ENCODE peak calls at places on chromosomes 16 and 17, in eight cellular contexts. M is activated CD4-positive, alpha-beta T cell treated with anti-CD3 and anti-CD28 coated beads, Interleukin-2, amount 50 U/mL, for 1 hour; U is GM04504; E is astrocyte of the cerebellum; X is GF-D8; A is T47D; F is tibial artery; N is thoracic aorta. O is an unnamed sample.

GRCh38 chr17:19318611-19319010 is 43.9 kb downstream of the B9D1 start:
- DNase-seq in M (no peak), F (no peak), U (no peak), X (no peak), E (no peak), N (no peak), A (no peak), O (no peak)

GRCh38 chr17:13074026-13074425 is 56.2 kb upstream of the ELAC2 start:
- DNase-seq in X (no peak), E (no peak), M (no peak), N (no peak), F (no peak), A (no peak), U (peak), O (peak)

GRCh38 chr16:84040823-84041391 is 1.7 kb downstream of the SLC38A8 start:
- DNase-seq in F (no peak), X (no peak), M (no peak), N (no peak), U (peak), A (no peak), E (no peak), O (peak)

GRCh38 chr16:22888791-22889190 is 74.8 kb downstream of the HS3ST2 start:
- DNase-seq in E (no peak), N (no peak), F (no peak), A (no peak), U (no peak), M (no peak), X (no peak), O (no peak)

GRCh38 chr17:68514809-68515208 is 2.6 kb downstream of the PRKAR1A start:
- DNase-seq in F (no peak), U (peak), M (no peak), E (no peak), X (no peak), N (no peak), A (no peak), O (peak)

GRCh38 chr17:56230660-56231059 is 77.4 kb downstream of the ANKFN1 start:
- DNase-seq in N (no peak), E (peak), M (no peak), F (peak), X (no peak), A (no peak), U (peak), O (peak)

GRCh38 chr17:82241183-82241925 is 12.5 kb downstream of the SLC16A3 start:
- DNase-seq in M (no peak), X (peak), U (no peak), E (no peak), N (peak), A (no peak), F (peak), O (peak)

GRCh38 chr17:7313028-7313889 is 1.9 kb downstream of the GPS2 start:
- DNase-seq in N (no peak), F (no peak), X (no peak), M (no peak), E (no peak), A (no peak), U (no peak), O (no peak)

GRCh38 chr16:19463468-19464315 is 46.0 kb downstream of the TMC5 start:
- DNase-seq in A (no peak), N (no peak), X (no peak), F (no peak), U (no peak), M (no peak), E (no peak), O (no peak)

GRCh38 chr17:30161601-30162000 is 45.0 kb downstream of the NSRP1 start:
- DNase-seq in E (no peak), M (no peak), X (no peak), N (no peak), U (no peak), A (no peak), F (no peak), O (peak)

GRCh38 chr16:53091508-53092211 is 36.9 kb downstream of the CHD9 start:
- DNase-seq in N (no peak), A (no peak), M (no peak), E (peak), F (peak), U (peak), X (peak), O (peak)

GRCh38 chr17:65785109-65785508 is 223.7 kb upstream of the AXIN2 start:
- DNase-seq in E (peak), A (no peak), U (peak), F (no peak), X (peak), M (no peak), N (no peak), O (peak)

GRCh38 chr17:80104321-80104955 is 3.1 kb downstream of the GAA start:
- DNase-seq in F (no peak), M (no peak), E (no peak), N (no peak), U (no peak), X (no peak), A (no peak), O (no peak)

GRCh38 chr17:2837147-2837561 is 40.9 kb downstream of the RAP1GAP2 start:
- DNase-seq in U (no peak), N (no peak), F (no peak), A (no peak), M (peak), E (no peak), X (no peak), O (no peak)

GRCh38 chr16:17321824-17322223 is 148.9 kb downstream of the XYLT1 start:
- DNase-seq in E (no peak), F (no peak), U (no peak), N (no peak), X (no peak), M (no peak), A (no peak), O (no peak)

GRCh38 chr16:4574919-4575705 is 19.0 kb downstream of the C16orf96 start:
- DNase-seq in A (no peak), M (no peak), F (no peak), X (peak), U (no peak), N (no peak), E (no peak), O (no peak)

GRCh38 chr16:76571755-76572154 is 294.6 kb downstream of the CNTNAP4 start:
- DNase-seq in U (no peak), N (no peak), A (no peak), X (no peak), M (no peak), F (no peak), E (no peak), O (no peak)

GRCh38 chr16:20610192-20610891 is 34.2 kb upstream of the ACSM2B start:
- DNase-seq in A (no peak), X (no peak), U (no peak), E (no peak), M (no peak), N (no peak), F (no peak), O (no peak)

GRCh38 chr17:79628861-79629547 is 18.2 kb upstream of the RBFOX3 start:
- DNase-seq in U (no peak), E (no peak), F (no peak), A (no peak), N (no peak), M (no peak), X (no peak), O (no peak)

GRCh38 chr16:9929836-9930235 is 252.4 kb downstream of the GRIN2A start:
- DNase-seq in N (no peak), X (no peak), F (no peak), M (no peak), E (no peak), A (no peak), U (no peak), O (no peak)

GRCh38 chr16:65415460-65415859 is 293.6 kb upstream of the CDH11 start:
- DNase-seq in X (no peak), N (no peak), M (no peak), F (no peak), E (peak), U (no peak), A (no peak), O (peak)